ENCODE peak calls at places on chromosomes 12 and 14, in ten cellular contexts. B, W, T, C, S, P, U, I, J and G are unnamed samples. For H3K4me1, the result is how much of the 10 kb centered on the place peaks cover.

GRCh38 chr12:111393700-111394275 is 11.9 kb upstream of the SH2B3 start:
- DNase-seq in C (no peak), U (no peak), J (no peak), T (no peak), S (no peak), W (peak), P (no peak), I (peak), B (no peak), G (no peak)

GRCh38 chr12:131783915-131784541 is 44.2 kb upstream of the MMP17 start:
- DNase-seq in C (no peak), T (no peak), J (no peak), W (no peak), B (no peak), U (no peak), S (no peak), I (no peak), P (no peak), G (peak)

GRCh38 chr12:130832561-130833209 is 6.4 kb downstream of the STX2 start:
- DNase-seq in C (peak), I (peak), S (no peak), J (no peak), B (peak), T (no peak), P (no peak), U (peak), W (no peak), G (peak)

GRCh38 chr12:50351120-50352043 is 45.0 kb downstream of the FAM186A start:
- DNase-seq in B (no peak), W (peak), P (no peak), I (peak), S (no peak), U (no peak), C (no peak), T (peak), J (no peak), G (no peak)

GRCh38 chr14:106417224-106418049 is 891.1 kb downstream of the TMEM121 start:
- DNase-seq in S (peak), C (peak), U (peak), W (peak), T (peak), J (peak), I (peak), P (no peak), B (peak), G (no peak)

GRCh38 chr12:60096727-60097126 is 500.9 kb downstream of the SLC16A7 start:
- DNase-seq in P (no peak), I (no peak), U (no peak), B (no peak), T (no peak), C (no peak), J (no peak), W (no peak), S (no peak), G (no peak)

GRCh38 chr12:53244337-53244736 is 12.3 kb upstream of the RARG start:
- DNase-seq in J (no peak), I (no peak), T (peak), U (no peak), P (no peak), B (no peak), W (no peak), C (no peak), S (no peak), G (no peak)

GRCh38 chr12:57342207-57342691 is 88.6 kb downstream of the R3HDM2 start:
- DNase-seq in P (peak), I (peak), B (peak), C (no peak), W (peak), J (peak), S (no peak), T (peak), U (no peak), G (no peak)

GRCh38 chr12:7146228-7146627 is 16.1 kb downstream of the CLSTN3 start:
- DNase-seq in B (no peak), I (no peak), P (no peak), J (no peak), C (no peak), S (no peak), W (no peak), T (no peak), U (no peak), G (no peak)

DNA sequence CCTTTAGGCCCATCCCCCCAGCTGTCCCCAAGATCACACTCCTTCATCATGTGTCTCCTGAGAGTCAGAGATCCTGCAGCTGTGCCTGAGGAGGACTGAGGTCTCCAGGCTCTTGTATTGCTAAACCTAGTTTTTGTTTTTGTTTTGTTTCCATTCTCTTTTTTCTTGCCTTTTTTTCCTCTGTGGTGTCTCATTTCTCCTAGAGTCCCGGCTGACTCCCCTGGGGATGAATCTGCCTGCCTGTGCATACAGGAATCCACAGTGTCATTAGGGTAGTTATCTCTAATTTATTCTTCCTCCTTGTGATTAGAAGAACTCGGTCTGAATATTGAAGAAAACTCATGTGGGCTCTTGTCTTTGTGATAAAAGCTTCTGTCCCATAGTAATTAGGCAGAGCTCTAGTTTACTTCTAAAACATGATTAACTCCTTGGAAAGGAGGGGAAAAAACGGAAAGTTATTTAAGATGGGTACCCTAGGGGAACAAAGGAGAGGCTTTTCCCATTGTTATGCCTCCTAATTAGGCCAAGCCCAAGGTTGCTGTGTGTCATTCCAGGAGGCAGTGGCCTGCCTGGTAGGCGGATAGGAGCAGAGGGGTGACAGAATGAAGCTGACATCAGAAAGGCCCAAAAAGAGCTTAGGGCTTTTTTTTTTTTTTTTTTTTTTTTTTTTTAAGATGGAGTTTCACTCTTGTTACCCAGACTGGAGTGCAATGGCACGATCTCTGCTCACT is 343.1 kb downstream of the ZFP36L1 start:
- DNase-seq in B (no peak), W (no peak), U (no peak), P (no peak), J (peak), C (no peak), S (no peak), I (no peak), T (no peak), G (no peak)
- H3K4me1 ChIP-seq in B (under half), W (under half), U (under half), P (under half), J (under half), C (under half), S (under half), I (under half), T (under half), G (under half)

GRCh38 chr14:34081576-34082136 is 130.8 kb upstream of the EGLN3 start:
- DNase-seq in U (peak), P (peak), T (no peak), I (peak), B (no peak), W (no peak), C (no peak), S (no peak), J (no peak), G (peak)

GRCh38 chr14:34078117-34078743 is 127.4 kb upstream of the EGLN3 start:
- DNase-seq in S (no peak), C (no peak), W (no peak), B (no peak), P (no peak), J (no peak), U (peak), T (no peak), I (peak), G (no peak)

GRCh38 chr14:34085695-34086094 is 134.8 kb upstream of the EGLN3 start:
- DNase-seq in P (no peak), I (no peak), J (no peak), S (no peak), T (no peak), C (no peak), B (no peak), U (no peak), W (no peak), G (no peak)

GRCh38 chr14:34086358-34086757 is 135.5 kb upstream of the EGLN3 start:
- DNase-seq in B (no peak), C (no peak), T (no peak), P (no peak), W (no peak), S (no peak), U (no peak), J (no peak), I (no peak), G (no peak)

DNA sequence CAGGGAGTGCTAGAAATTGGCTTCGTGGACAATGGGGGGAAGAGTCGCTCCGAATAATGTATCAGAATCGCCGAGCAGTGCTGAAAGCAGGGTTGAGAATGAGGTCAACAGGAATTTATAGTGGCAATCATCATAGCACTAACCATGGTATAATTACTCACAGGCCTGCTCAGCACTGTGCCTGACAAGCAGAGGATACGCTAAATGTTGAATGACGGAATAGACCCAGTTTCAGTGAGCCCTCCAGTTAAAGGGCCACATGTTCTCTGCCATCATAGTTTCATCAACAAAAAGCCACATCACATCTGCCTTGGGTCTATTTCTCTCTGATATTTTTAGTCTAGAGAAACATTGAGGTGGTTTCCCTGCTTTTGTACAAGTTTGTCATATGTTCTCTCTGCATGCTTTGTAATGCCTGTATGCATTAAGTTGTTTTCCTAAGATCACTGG is 130.3 kb upstream of the EGLN3 start:
- DNase-seq in S (no peak), J (no peak), I (no peak), B (no peak), U (no peak), P (no peak), T (no peak), C (no peak), W (peak), G (no peak)
- H3K4me1 ChIP-seq in S (under half), J (under half), I (under half), B (under half), U (under half), P (under half), T (under half), C (under half), W (under half), G (under half)

GRCh38 chr14:104659146-104659545 is 30.3 kb upstream of the INF2 start:
- DNase-seq in W (no peak), U (no peak), I (no peak), S (no peak), C (no peak), T (no peak), P (no peak), J (no peak), B (no peak), G (no peak)
- H3K4me1 ChIP-seq in W (under half), U (under half), I (under half), S (under half), C (under half), T (under half), P (under half), J (under half), B (under half), G (under half)

GRCh38 chr14:68563256-68564131 is 229.4 kb downstream of the ZFP36L1 start:
- DNase-seq in B (peak), P (no peak), U (no peak), S (no peak), W (no peak), C (peak), I (peak), J (no peak), T (no peak), G (peak)

GRCh38 chr14:68566075-68566474 is 226.8 kb downstream of the ZFP36L1 start:
- DNase-seq in S (no peak), C (no peak), W (no peak), B (peak), P (no peak), U (no peak), T (no peak), J (no peak), I (no peak), G (no peak)

GRCh38 chr14:68562911-68563255 is 230.0 kb downstream of the ZFP36L1 start:
- DNase-seq in J (no peak), C (no peak), P (no peak), U (no peak), B (no peak), W (no peak), S (no peak), I (no peak), T (no peak), G (no peak)

GRCh38 chr14:68564826-68565760 is 227.8 kb downstream of the ZFP36L1 start:
- DNase-seq in J (no peak), P (peak), C (no peak), S (no peak), B (peak), T (no peak), W (no peak), I (no peak), U (peak), G (peak)

GRCh38 chr14:68564236-68564825 is 228.5 kb downstream of the ZFP36L1 start:
- DNase-seq in T (no peak), B (peak), W (no peak), U (no peak), S (no peak), J (peak), I (no peak), P (no peak), C (no peak), G (no peak)
- H3K4me1 ChIP-seq in T (under half), B (under half), W (half or more), U (under half), S (under half), J (under half), I (half or more), P (under half), C (under half), G (under half)